ENCODE peak calls at places on chromosome 14, in ten cellular contexts. One of them, this sample, is unnamed.

GRCh38 chr14:99509871-99510555 is 28.8 kb downstream of the CCNK start:
- DNase-seq in BE2C: no peak
- DNase-seq in CD8-positive, alpha-beta T cell: no peak
- DNase-seq in AG09319: no peak
- DNase-seq in cardiac muscle cell: no peak
- DNase-seq in testis: no peak
- DNase-seq in nephron progenitor cell: no peak
- DNase-seq in A549: no peak
- DNase-seq in ovary: no peak
- DNase-seq in IMR-90: no peak
- DNase-seq in this sample: no peak

GRCh38 chr14:99603965-99604765 is at the start of gene CCDC85C:
- DNase-seq in BE2C: peak; percentile 98
- DNase-seq in CD8-positive, alpha-beta T cell: peak; percentile 91
- DNase-seq in AG09319: peak; percentile 92
- DNase-seq in cardiac muscle cell: peak; percentile 98
- DNase-seq in testis: peak; percentile 94
- DNase-seq in nephron progenitor cell: peak; percentile 98
- DNase-seq in A549: peak; percentile 95
- DNase-seq in ovary: peak; percentile 98
- DNase-seq in IMR-90: peak; percentile 94
- DNase-seq in this sample: peak; percentile 99

GRCh38 chr14:103880986-103881926 is 33.9 kb upstream of the PPP1R13B start:
- DNase-seq in BE2C: no peak
- DNase-seq in CD8-positive, alpha-beta T cell: no peak
- DNase-seq in AG09319: no peak
- DNase-seq in cardiac muscle cell: no peak
- DNase-seq in testis: peak; percentile 45
- DNase-seq in nephron progenitor cell: no peak
- DNase-seq in A549: no peak
- DNase-seq in ovary: peak; percentile 54
- DNase-seq in IMR-90: no peak
- DNase-seq in this sample: no peak

GRCh38 chr14:65304963-65305362 is 107.6 kb upstream of the FUT8 start:
- DNase-seq in BE2C: no peak
- DNase-seq in CD8-positive, alpha-beta T cell: no peak
- DNase-seq in AG09319: no peak
- DNase-seq in cardiac muscle cell: no peak
- DNase-seq in testis: peak; percentile 40
- DNase-seq in nephron progenitor cell: no peak
- DNase-seq in A549: no peak
- DNase-seq in ovary: no peak
- DNase-seq in IMR-90: no peak
- DNase-seq in this sample: no peak

GRCh38 chr14:90580381-90581335 is 183.8 kb downstream of the CALM1 start:
- DNase-seq in BE2C: peak; percentile 60
- DNase-seq in CD8-positive, alpha-beta T cell: no peak
- DNase-seq in AG09319: no peak
- DNase-seq in cardiac muscle cell: no peak
- DNase-seq in testis: peak; percentile 34
- DNase-seq in nephron progenitor cell: peak; percentile 60
- DNase-seq in A549: no peak
- DNase-seq in ovary: no peak
- DNase-seq in IMR-90: peak; percentile 14
- DNase-seq in this sample: no peak

GRCh38 chr14:74275265-74275841 is 27.4 kb downstream of the ABCD4 start:
- DNase-seq in BE2C: peak; percentile 38
- DNase-seq in CD8-positive, alpha-beta T cell: no peak
- DNase-seq in AG09319: peak; percentile 52
- DNase-seq in cardiac muscle cell: peak; percentile 81
- DNase-seq in testis: no peak
- DNase-seq in nephron progenitor cell: no peak
- DNase-seq in A549: peak; percentile 24
- DNase-seq in ovary: no peak
- DNase-seq in IMR-90: peak; percentile 74
- DNase-seq in this sample: no peak

GRCh38 chr14:68667313-68667791 is 125.5 kb downstream of the ZFP36L1 start:
- DNase-seq in BE2C: no peak
- DNase-seq in CD8-positive, alpha-beta T cell: no peak
- DNase-seq in AG09319: no peak
- DNase-seq in cardiac muscle cell: peak; percentile 58
- DNase-seq in testis: no peak
- DNase-seq in nephron progenitor cell: no peak
- DNase-seq in A549: no peak
- DNase-seq in ovary: no peak
- DNase-seq in IMR-90: peak; percentile 64
- DNase-seq in this sample: no peak

GRCh38 chr14:72758993-72759392 is 134.9 kb downstream of the DPF3 start:
- DNase-seq in BE2C: no peak
- DNase-seq in CD8-positive, alpha-beta T cell: no peak
- DNase-seq in AG09319: no peak
- DNase-seq in cardiac muscle cell: no peak
- DNase-seq in testis: no peak
- DNase-seq in nephron progenitor cell: no peak
- DNase-seq in A549: no peak
- DNase-seq in ovary: no peak
- DNase-seq in IMR-90: no peak
- DNase-seq in this sample: no peak

GRCh38 chr14:32277998-32278397 is 51.1 kb upstream of the AKAP6 start:
- DNase-seq in BE2C: no peak
- DNase-seq in CD8-positive, alpha-beta T cell: no peak
- DNase-seq in AG09319: no peak
- DNase-seq in cardiac muscle cell: no peak
- DNase-seq in testis: no peak
- DNase-seq in nephron progenitor cell: no peak
- DNase-seq in A549: no peak
- DNase-seq in ovary: no peak
- DNase-seq in IMR-90: no peak
- DNase-seq in this sample: no peak
- TF ChIP-seq CTCF in BE2C: no peak
- TF ChIP-seq CTCF in CD8-positive, alpha-beta T cell: no peak
- TF ChIP-seq CTCF in AG09319: no peak
- TF ChIP-seq CTCF in cardiac muscle cell: no peak
- TF ChIP-seq CTCF in testis: no peak
- TF ChIP-seq CTCF in nephron progenitor cell: no peak
- TF ChIP-seq CTCF in A549: no peak
- TF ChIP-seq CTCF in ovary: no peak
- TF ChIP-seq CTCF in IMR-90: no peak
- TF ChIP-seq CTCF in this sample: no peak

GRCh38 chr14:54105406-54105805 is 148.8 kb upstream of the BMP4 start:
- DNase-seq in BE2C: no peak
- DNase-seq in CD8-positive, alpha-beta T cell: no peak
- DNase-seq in AG09319: no peak
- DNase-seq in cardiac muscle cell: no peak
- DNase-seq in testis: no peak
- DNase-seq in nephron progenitor cell: no peak
- DNase-seq in A549: no peak
- DNase-seq in ovary: no peak
- DNase-seq in IMR-90: no peak
- DNase-seq in this sample: no peak

GRCh38 chr14:54105898-54106297 is 149.3 kb upstream of the BMP4 start:
- DNase-seq in BE2C: no peak
- DNase-seq in CD8-positive, alpha-beta T cell: no peak
- DNase-seq in AG09319: no peak
- DNase-seq in cardiac muscle cell: no peak
- DNase-seq in testis: no peak
- DNase-seq in nephron progenitor cell: no peak
- DNase-seq in A549: no peak
- DNase-seq in ovary: no peak
- DNase-seq in IMR-90: no peak
- DNase-seq in this sample: no peak

GRCh38 chr14:54104746-54105145 is 148.1 kb upstream of the BMP4 start:
- DNase-seq in BE2C: no peak
- DNase-seq in CD8-positive, alpha-beta T cell: no peak
- DNase-seq in AG09319: no peak
- DNase-seq in cardiac muscle cell: no peak
- DNase-seq in testis: no peak
- DNase-seq in nephron progenitor cell: no peak
- DNase-seq in A549: no peak
- DNase-seq in ovary: no peak
- DNase-seq in IMR-90: no peak
- DNase-seq in this sample: no peak

GRCh38 chr14:54108481-54109471 is 152.2 kb upstream of the BMP4 start:
- DNase-seq in BE2C: no peak
- DNase-seq in CD8-positive, alpha-beta T cell: no peak
- DNase-seq in AG09319: peak; percentile 31
- DNase-seq in cardiac muscle cell: peak; percentile 95
- DNase-seq in testis: no peak
- DNase-seq in nephron progenitor cell: no peak
- DNase-seq in A549: peak; percentile 17
- DNase-seq in ovary: no peak
- DNase-seq in IMR-90: peak; percentile 82
- DNase-seq in this sample: no peak

DNA sequence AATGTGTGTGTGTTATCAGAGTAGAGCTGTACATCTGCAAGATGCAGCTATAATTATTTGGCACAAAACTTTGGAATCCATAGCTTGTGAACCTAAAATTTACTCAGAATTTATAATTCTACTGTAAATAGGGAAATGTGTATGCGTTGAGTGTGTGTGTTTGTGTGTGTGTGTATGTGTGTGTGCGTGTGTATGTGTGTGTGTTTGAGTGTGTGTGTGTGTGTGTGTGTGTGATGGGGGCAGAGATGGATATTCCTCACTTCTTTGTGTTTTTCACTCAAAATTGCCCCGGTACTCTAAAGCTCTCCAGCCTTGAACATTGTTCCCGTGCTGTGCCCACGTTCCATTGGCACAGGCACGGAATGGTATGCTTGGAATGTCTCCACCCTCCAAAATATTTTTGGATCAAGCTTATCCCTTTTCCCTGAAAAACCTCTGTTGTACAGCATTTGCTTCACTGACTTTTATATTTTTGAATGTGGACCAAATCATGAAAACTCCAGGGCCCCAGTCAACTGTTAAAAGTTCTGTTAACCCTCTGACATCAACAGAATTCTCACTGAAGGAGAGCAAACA is 150.3 kb upstream of the BMP4 start:
- DNase-seq in BE2C: no peak
- DNase-seq in CD8-positive, alpha-beta T cell: no peak
- DNase-seq in AG09319: no peak
- DNase-seq in cardiac muscle cell: peak; percentile 71
- DNase-seq in testis: no peak
- DNase-seq in nephron progenitor cell: no peak
- DNase-seq in A549: no peak
- DNase-seq in ovary: no peak
- DNase-seq in IMR-90: no peak
- DNase-seq in this sample: no peak
- TF ChIP-seq CTCF in BE2C: no peak
- TF ChIP-seq CTCF in CD8-positive, alpha-beta T cell: no peak
- TF ChIP-seq CTCF in AG09319: no peak
- TF ChIP-seq CTCF in cardiac muscle cell: no peak
- TF ChIP-seq CTCF in testis: no peak
- TF ChIP-seq CTCF in nephron progenitor cell: no peak
- TF ChIP-seq CTCF in A549: no peak
- TF ChIP-seq CTCF in ovary: no peak
- TF ChIP-seq CTCF in IMR-90: no peak
- TF ChIP-seq CTCF in this sample: no peak

GRCh38 chr14:104941508-104942365 is 17.1 kb downstream of the PLD4 start:
- DNase-seq in BE2C: no peak
- DNase-seq in CD8-positive, alpha-beta T cell: no peak
- DNase-seq in AG09319: no peak
- DNase-seq in cardiac muscle cell: no peak
- DNase-seq in testis: no peak
- DNase-seq in nephron progenitor cell: no peak
- DNase-seq in A549: no peak
- DNase-seq in ovary: no peak
- DNase-seq in IMR-90: no peak
- DNase-seq in this sample: no peak

GRCh38 chr14:104938960-104939359 is 14.3 kb downstream of the PLD4 start:
- DNase-seq in BE2C: no peak
- DNase-seq in CD8-positive, alpha-beta T cell: no peak
- DNase-seq in AG09319: no peak
- DNase-seq in cardiac muscle cell: no peak
- DNase-seq in testis: no peak
- DNase-seq in nephron progenitor cell: no peak
- DNase-seq in A549: no peak
- DNase-seq in ovary: no peak
- DNase-seq in IMR-90: no peak
- DNase-seq in this sample: no peak

GRCh38 chr14:104942586-104942985 is 17.9 kb downstream of the PLD4 start:
- DNase-seq in BE2C: no peak
- DNase-seq in CD8-positive, alpha-beta T cell: no peak
- DNase-seq in AG09319: no peak
- DNase-seq in cardiac muscle cell: no peak
- DNase-seq in testis: no peak
- DNase-seq in nephron progenitor cell: no peak
- DNase-seq in A549: no peak
- DNase-seq in ovary: no peak
- DNase-seq in IMR-90: no peak
- DNase-seq in this sample: no peak

GRCh38 chr14:104939666-104940410 is 15.2 kb downstream of the PLD4 start:
- DNase-seq in BE2C: no peak
- DNase-seq in CD8-positive, alpha-beta T cell: no peak
- DNase-seq in AG09319: no peak
- DNase-seq in cardiac muscle cell: no peak
- DNase-seq in testis: no peak
- DNase-seq in nephron progenitor cell: no peak
- DNase-seq in A549: no peak
- DNase-seq in ovary: no peak
- DNase-seq in IMR-90: no peak
- DNase-seq in this sample: no peak

GRCh38 chr14:104940526-104941150 is 16.0 kb downstream of the PLD4 start:
- DNase-seq in BE2C: no peak
- DNase-seq in CD8-positive, alpha-beta T cell: no peak
- DNase-seq in AG09319: no peak
- DNase-seq in cardiac muscle cell: peak; percentile 11
- DNase-seq in testis: no peak
- DNase-seq in nephron progenitor cell: no peak
- DNase-seq in A549: no peak
- DNase-seq in ovary: no peak
- DNase-seq in IMR-90: peak; percentile 11
- DNase-seq in this sample: no peak
- TF ChIP-seq CTCF in BE2C: peak; percentile 35
- TF ChIP-seq CTCF in CD8-positive, alpha-beta T cell: no peak
- TF ChIP-seq CTCF in AG09319: peak; percentile 1
- TF ChIP-seq CTCF in cardiac muscle cell: peak; percentile 25
- TF ChIP-seq CTCF in testis: no peak
- TF ChIP-seq CTCF in nephron progenitor cell: no peak
- TF ChIP-seq CTCF in A549: no peak
- TF ChIP-seq CTCF in ovary: no peak
- TF ChIP-seq CTCF in IMR-90: peak; percentile 39
- TF ChIP-seq CTCF in this sample: no peak

GRCh38 chr14:88384653-88385205 is 728 bp upstream of the SPATA7 start:
- DNase-seq in BE2C: no peak
- DNase-seq in CD8-positive, alpha-beta T cell: no peak
- DNase-seq in AG09319: no peak
- DNase-seq in cardiac muscle cell: peak; percentile 25
- DNase-seq in testis: no peak
- DNase-seq in nephron progenitor cell: no peak
- DNase-seq in A549: no peak
- DNase-seq in ovary: no peak
- DNase-seq in IMR-90: no peak
- DNase-seq in this sample: no peak

GRCh38 chr14:88380405-88380804 is 5.1 kb upstream of the SPATA7 start:
- DNase-seq in BE2C: no peak
- DNase-seq in CD8-positive, alpha-beta T cell: no peak
- DNase-seq in AG09319: no peak
- DNase-seq in cardiac muscle cell: peak; percentile 47
- DNase-seq in testis: no peak
- DNase-seq in nephron progenitor cell: no peak
- DNase-seq in A549: peak; percentile 18
- DNase-seq in ovary: no peak
- DNase-seq in IMR-90: peak; percentile 5
- DNase-seq in this sample: no peak

GRCh38 chr14:88386395-88386794 is 938 bp downstream of the SPATA7 start:
- DNase-seq in BE2C: no peak
- DNase-seq in CD8-positive, alpha-beta T cell: no peak
- DNase-seq in AG09319: no peak
- DNase-seq in cardiac muscle cell: no peak
- DNase-seq in testis: no peak
- DNase-seq in nephron progenitor cell: no peak
- DNase-seq in A549: no peak
- DNase-seq in ovary: no peak
- DNase-seq in IMR-90: no peak
- DNase-seq in this sample: no peak

GRCh38 chr14:88388741-88389282 is 3.4 kb downstream of the SPATA7 start:
- DNase-seq in BE2C: no peak
- DNase-seq in CD8-positive, alpha-beta T cell: no peak
- DNase-seq in AG09319: no peak
- DNase-seq in cardiac muscle cell: no peak
- DNase-seq in testis: no peak
- DNase-seq in nephron progenitor cell: no peak
- DNase-seq in A549: peak; percentile 53
- DNase-seq in ovary: no peak
- DNase-seq in IMR-90: no peak
- DNase-seq in this sample: no peak

GRCh38 chr14:88385212-88386101 is at the start of gene SPATA7:
- DNase-seq in BE2C: peak; percentile 97
- DNase-seq in CD8-positive, alpha-beta T cell: peak; percentile 79
- DNase-seq in AG09319: peak; percentile 61
- DNase-seq in cardiac muscle cell: peak; percentile 94
- DNase-seq in testis: peak; percentile 99
- DNase-seq in nephron progenitor cell: peak; percentile 96
- DNase-seq in A549: peak; percentile 86
- DNase-seq in ovary: peak; percentile 94
- DNase-seq in IMR-90: peak; percentile 89
- DNase-seq in this sample: peak; percentile 93
- TF ChIP-seq CTCF in BE2C: no peak
- TF ChIP-seq CTCF in CD8-positive, alpha-beta T cell: no peak
- TF ChIP-seq CTCF in AG09319: no peak
- TF ChIP-seq CTCF in cardiac muscle cell: no peak
- TF ChIP-seq CTCF in testis: peak; percentile 26
- TF ChIP-seq CTCF in nephron progenitor cell: no peak
- TF ChIP-seq CTCF in A549: no peak
- TF ChIP-seq CTCF in ovary: peak; percentile 17
- TF ChIP-seq CTCF in IMR-90: no peak
- TF ChIP-seq CTCF in this sample: no peak